ENCODE peak calls at places on chromosomes 11 and 22, in five cellular contexts. M, F, I, L and U are unnamed samples.

GRCh38 chr11:16070573-16070972 is 285.8 kb downstream of the SOX6 start:
- DNase-seq in L (no peak), F (no peak), M (no peak), I (no peak), U (no peak)

GRCh38 chr22:37178350-37179125 is 9.5 kb downstream of the C1QTNF6 start:
- DNase-seq in M (no peak), F (no peak), L (peak), I (no peak), U (no peak)

GRCh38 chr22:30568137-30568805 is 6.2 kb downstream of the GAL3ST1 start:
- DNase-seq in I (no peak), M (no peak), F (no peak), L (no peak), U (no peak)

GRCh38 chr11:58152776-58153175 is 27.4 kb upstream of the OR9I1 start:
- DNase-seq in M (no peak), I (no peak), F (no peak), L (no peak), U (no peak)

GRCh38 chr11:131688056-131688693 is 317.8 kb downstream of the NTM start:
- DNase-seq in M (no peak), F (no peak), I (peak), L (peak), U (peak)

GRCh38 chr11:774873-775592 is 2.3 kb downstream of the GATD1 start:
- DNase-seq in L (peak), M (no peak), F (no peak), I (no peak), U (no peak)

GRCh38 chr11:64021742-64022067 is 14.0 kb upstream of the FLRT1 start:
- DNase-seq in I (no peak), L (peak), M (no peak), F (no peak), U (no peak)

GRCh38 chr22:46604306-46604690 is 15.9 kb upstream of the GRAMD4 start:
- DNase-seq in F (no peak), I (no peak), L (no peak), M (no peak), U (no peak)

GRCh38 chr11:133829566-133829965 is 15.7 kb downstream of the SPATA19 start:
- DNase-seq in M (no peak), L (no peak), F (no peak), I (no peak), U (no peak)

GRCh38 chr22:40178417-40179409 is 988 bp downstream of the TNRC6B start:
- DNase-seq in I (no peak), F (no peak), L (peak), M (no peak), U (peak)

GRCh38 chr11:100176456-100176855 is 510.6 kb upstream of the ARHGAP42 start:
- DNase-seq in L (no peak), F (no peak), M (no peak), I (no peak), U (no peak)

GRCh38 chr11:134956461-134957209 is 544.6 kb upstream of the B3GAT1 start:
- DNase-seq in I (no peak), M (no peak), L (no peak), F (no peak), U (no peak)

GRCh38 chr11:1289211-1289935 is 20.1 kb downstream of the TOLLIP start:
- DNase-seq in M (no peak), I (no peak), F (no peak), L (no peak), U (no peak)

GRCh38 chr11:22536036-22536435 is 89.6 kb downstream of the FANCF start:
- DNase-seq in L (peak), I (no peak), F (no peak), M (no peak), U (no peak)

GRCh38 chr11:133821776-133822175 is 23.5 kb downstream of the SPATA19 start:
- DNase-seq in M (no peak), F (no peak), I (peak), L (peak), U (peak)

GRCh38 chr11:131628739-131629138 is 258.3 kb downstream of the NTM start:
- DNase-seq in L (no peak), F (no peak), M (no peak), I (no peak), U (no peak)

GRCh38 chr22:22181515-22181959 is 63.0 kb upstream of the VPREB1 start:
- DNase-seq in L (no peak), F (no peak), M (no peak), I (no peak), U (no peak)

GRCh38 chr11:94151903-94152677 is 23.4 kb downstream of the PANX1 start:
- DNase-seq in M (no peak), I (peak), F (no peak), L (peak), U (no peak)

GRCh38 chr22:23591203-23591791 is 11.2 kb upstream of the IGLL1 start:
- DNase-seq in M (peak), L (peak), I (peak), F (peak), U (peak)

GRCh38 chr11:8061555-8062428 is 19.2 kb upstream of the TUB start:
- DNase-seq in L (no peak), M (no peak), I (no peak), F (no peak), U (no peak)

GRCh38 chr11:86623736-86624135 is 48.7 kb downstream of the ME3 start:
- DNase-seq in F (no peak), L (peak), I (no peak), M (no peak), U (no peak)

GRCh38 chr11:115499241-115499799 is 4.9 kb downstream of the CADM1 start:
- DNase-seq in L (no peak), F (no peak), I (no peak), M (no peak), U (no peak)

GRCh38 chr11:8111636-8112035 is 30.6 kb downstream of the TUB start:
- DNase-seq in F (no peak), I (no peak), L (no peak), M (no peak), U (no peak)

GRCh38 chr11:106872246-106872645 is 146.0 kb downstream of the GUCY1A2 start:
- DNase-seq in F (no peak), M (no peak), I (no peak), L (no peak), U (no peak)

GRCh38 chr11:61777234-61778090 is 14.9 kb downstream of the TMEM258 start:
- DNase-seq in M (no peak), I (no peak), L (no peak), F (peak), U (peak)

GRCh38 chr11:61779666-61780525 is 12.5 kb downstream of the TMEM258 start:
- DNase-seq in F (no peak), I (no peak), L (no peak), M (no peak), U (no peak)

GRCh38 chr11:61778920-61779650 is 13.3 kb downstream of the TMEM258 start:
- DNase-seq in M (no peak), L (no peak), I (no peak), F (no peak), U (no peak)

GRCh38 chr11:61776561-61777075 is 15.8 kb downstream of the TMEM258 start:
- DNase-seq in F (no peak), L (peak), M (peak), I (peak), U (peak)

GRCh38 chr11:61778357-61778886 is 14.0 kb downstream of the TMEM258 start:
- DNase-seq in I (no peak), M (no peak), F (no peak), L (no peak), U (no peak)
- TF ChIP-seq CTCF in I (no peak), M (no peak), F (no peak), L (no peak), U (no peak)

GRCh38 chr11:3021125-3021524 is 29.0 kb upstream of the NAP1L4 start:
- DNase-seq in L (peak), F (no peak), I (peak), M (no peak), U (peak)
- TF ChIP-seq CTCF in L (peak), F (peak), I (peak), M (peak), U (peak)

GRCh38 chr11:46223252-46223513 is 54.3 kb upstream of the CREB3L1 start:
- DNase-seq in F (no peak), M (no peak), I (no peak), L (no peak), U (no peak)

GRCh38 chr11:46216765-46217089 is 60.7 kb upstream of the CREB3L1 start:
- DNase-seq in M (no peak), I (no peak), F (no peak), L (no peak), U (no peak)

GRCh38 chr11:46220313-46220712 is 57.1 kb upstream of the CREB3L1 start:
- DNase-seq in M (no peak), I (no peak), F (no peak), L (no peak), U (no peak)

GRCh38 chr11:46222485-46223251 is 54.8 kb upstream of the CREB3L1 start:
- DNase-seq in F (no peak), M (no peak), L (no peak), I (no peak), U (no peak)
- TF ChIP-seq CTCF in F (no peak), M (peak), L (no peak), I (no peak), U (no peak)

DNA sequence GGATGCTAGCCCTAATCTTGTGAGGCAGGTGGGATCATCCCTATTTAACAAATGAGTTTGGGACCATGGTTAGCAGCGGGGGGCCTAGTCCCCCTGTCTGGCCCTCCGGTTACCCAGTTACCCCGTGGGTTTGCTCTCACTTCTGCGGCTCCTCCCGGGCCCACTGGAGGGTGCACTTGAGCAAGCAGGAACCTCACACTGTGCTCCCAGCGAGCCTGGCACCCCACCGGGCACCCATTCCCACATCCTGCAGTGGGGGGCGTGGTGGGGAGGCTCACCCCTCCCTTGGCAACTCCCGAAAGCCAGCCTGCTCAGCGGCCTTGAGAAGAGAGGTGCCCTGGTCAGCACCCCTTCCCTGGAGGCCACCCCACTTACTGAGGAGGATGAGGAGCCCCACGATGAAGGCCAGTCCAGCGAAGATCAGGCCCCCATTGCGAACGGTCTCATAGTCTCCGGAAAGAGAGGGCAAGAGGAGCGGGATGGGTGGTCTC is 2.5 kb downstream of the FXYD2 start:
- DNase-seq in M (no peak), F (peak), L (no peak), I (no peak), U (peak)
- TF ChIP-seq CTCF in M (peak), F (peak), L (peak), I (peak), U (peak)

GRCh38 chr11:124536520-124536919 is 6.9 kb downstream of the OR8B12 start:
- DNase-seq in L (peak), I (no peak), M (no peak), F (no peak), U (peak)
- TF ChIP-seq CTCF in L (no peak), I (no peak), M (no peak), F (no peak), U (no peak)

GRCh38 chr22:48894804-48895250 is 932.8 kb downstream of the BRD1 start:
- DNase-seq in M (no peak), L (no peak), F (no peak), I (no peak), U (no peak)
- TF ChIP-seq CTCF in M (no peak), L (no peak), F (no peak), I (no peak), U (no peak)

GRCh38 chr11:4626207-4627105 is 10.8 kb upstream of the OR51D1 start:
- DNase-seq in M (peak), I (peak), L (peak), F (no peak), U (peak)
- TF ChIP-seq CTCF in M (peak), I (peak), L (peak), F (peak), U (peak)

GRCh38 chr11:17263803-17264202 is 12.7 kb upstream of the NUCB2 start:
- DNase-seq in I (no peak), M (no peak), L (peak), F (no peak), U (no peak)
- TF ChIP-seq CTCF in I (no peak), M (no peak), L (no peak), F (no peak), U (no peak)